ENCODE peak calls at places on chromosome 1, in nine cellular contexts. X, Z, V, S, D, U, H, K and I are unnamed samples.
A peak's percentile ranks its signal among the peaks of the same experiment; 100 is the strongest.

GRCh38 chr1:47594627-47595026 is 156.8 kb downstream of the FOXD2 start:
- DNase-seq in K (no peak), V (no peak), D (no peak), S (no peak), U (no peak), Z (no peak), H (no peak), X (no peak), I (no peak)

GRCh38 chr1:11893907-11894251 is 32.3 kb downstream of the KIAA2013 start:
- DNase-seq in X (peak; percentile 65), V (peak; percentile 83), K (no peak), H (peak; percentile 94), U (peak; percentile 77), S (peak; percentile 42), Z (no peak), D (peak; percentile 67), I (peak; percentile 48)

GRCh38 chr1:18965206-18966173 is 9.0 kb upstream of the IFFO2 start:
- DNase-seq in H (peak; percentile 24), D (no peak), V (no peak), K (no peak), Z (no peak), U (no peak), X (no peak), S (peak; percentile 56), I (no peak)

GRCh38 chr1:85656948-85657347 is 51.3 kb downstream of the ZNHIT6 start:
- DNase-seq in Z (no peak), X (no peak), V (no peak), H (no peak), K (no peak), S (no peak), U (no peak), D (no peak), I (no peak)

GRCh38 chr1:113893267-113893666 is 5.9 kb upstream of the BCL2L15 start:
- DNase-seq in D (no peak), Z (no peak), V (no peak), K (no peak), X (no peak), S (no peak), U (no peak), H (no peak), I (no peak)

GRCh38 chr1:248155927-248156326 is 11.0 kb downstream of the OR2M5 start:
- DNase-seq in U (no peak), S (no peak), V (no peak), H (no peak), X (no peak), Z (no peak), K (no peak), D (no peak), I (no peak)

GRCh38 chr1:67605209-67605780 is 79.7 kb upstream of the GADD45A start:
- DNase-seq in X (no peak), V (no peak), K (no peak), U (no peak), S (no peak), Z (no peak), D (no peak), H (no peak), I (no peak)

GRCh38 chr1:233364026-233364425 is 36.5 kb downstream of the MAP3K21 start:
- DNase-seq in U (no peak), K (no peak), D (no peak), S (no peak), Z (no peak), H (no peak), V (no peak), X (no peak), I (no peak)

GRCh38 chr1:245434285-245434684 is 279.5 kb downstream of the KIF26B start:
- DNase-seq in S (peak; percentile 32), V (no peak), H (no peak), X (no peak), D (no peak), K (no peak), U (no peak), Z (no peak), I (no peak)

GRCh38 chr1:109704173-109704572 is 7.9 kb upstream of the GSTM5 start:
- DNase-seq in H (no peak), S (peak; percentile 12), U (no peak), V (no peak), D (no peak), Z (no peak), X (no peak), K (no peak), I (no peak)

GRCh38 chr1:33319949-33320618 is 814 bp downstream of the A3GALT2 start:
- DNase-seq in X (no peak), V (no peak), K (no peak), U (no peak), Z (no peak), H (peak; percentile 71), D (no peak), S (no peak), I (no peak)

GRCh38 chr1:33322109-33322508 is 1.2 kb upstream of the A3GALT2 start:
- DNase-seq in S (no peak), H (peak; percentile 65), K (no peak), Z (no peak), D (no peak), V (no peak), U (no peak), X (no peak), I (no peak)

GRCh38 chr1:33320619-33321165 is at the start of gene A3GALT2:
- DNase-seq in V (no peak), Z (no peak), H (peak; percentile 44), X (no peak), D (no peak), U (no peak), S (no peak), K (no peak), I (no peak)

GRCh38 chr1:33319186-33319948 is 1.5 kb downstream of the A3GALT2 start:
- DNase-seq in S (no peak), H (peak; percentile 55), V (no peak), K (no peak), Z (no peak), D (no peak), U (no peak), X (no peak), I (no peak)

DNA sequence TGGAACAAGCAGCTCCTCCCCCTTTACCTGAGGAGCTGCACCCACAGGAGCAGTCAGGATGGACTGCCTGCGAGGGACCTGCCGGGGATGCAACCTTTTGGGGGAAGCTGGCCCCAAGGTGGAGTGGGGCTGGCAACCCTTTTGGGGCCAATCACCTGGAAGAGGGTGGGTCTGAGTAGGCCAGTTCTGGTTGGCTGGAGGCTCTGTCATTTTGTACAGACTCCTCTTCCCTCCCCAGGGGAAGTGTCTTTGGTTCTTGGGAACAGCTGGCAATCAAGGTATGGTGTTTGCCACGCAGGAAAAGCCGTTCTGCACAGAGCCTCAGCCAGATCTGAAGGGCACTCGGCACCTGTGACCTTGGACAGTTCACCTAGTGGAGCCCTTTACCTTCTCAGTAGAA is 280 bp upstream of the A3GALT2 start:
- DNase-seq in V (no peak), D (no peak), Z (no peak), S (no peak), U (no peak), H (peak; percentile 51), K (no peak), X (no peak), I (no peak)
- TF ChIP-seq POLR2A in V (no peak), D (no peak), Z (no peak), S (no peak), U (no peak), H (no peak), K (no peak), X (no peak), I (no peak)

DNA sequence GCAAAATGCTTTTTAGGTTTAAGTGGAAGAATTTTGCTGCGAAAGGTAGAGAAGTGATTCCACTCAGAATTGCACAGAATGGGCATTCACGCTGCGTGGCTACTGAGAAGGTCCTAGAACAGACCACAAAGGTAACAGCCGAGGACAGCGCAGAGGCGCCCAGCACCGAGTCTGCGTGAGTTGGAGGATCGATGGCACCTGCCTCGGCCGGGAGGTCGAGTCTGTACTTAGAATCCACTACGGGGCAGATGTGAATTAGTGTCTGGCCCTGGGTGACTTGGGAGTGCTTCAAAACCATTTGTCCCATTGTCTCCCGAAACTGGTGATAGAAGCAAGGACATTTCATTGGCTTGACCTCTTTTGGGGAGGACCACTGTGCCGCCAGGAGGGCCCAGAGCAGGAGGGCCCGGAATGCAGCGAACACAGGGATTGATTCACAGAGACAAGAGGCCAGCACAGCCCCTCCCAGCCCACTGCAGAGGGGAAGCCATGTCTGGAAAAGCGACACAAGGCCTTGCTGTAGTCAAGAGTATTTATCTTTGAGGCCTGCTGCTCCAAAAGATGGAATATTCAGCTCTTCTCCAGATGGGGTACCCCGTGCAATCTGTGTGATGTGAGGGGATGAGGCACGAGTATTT is 35.0 kb upstream of the TTC34 start:
- DNase-seq in V (no peak), X (no peak), D (no peak), K (no peak), H (no peak), Z (no peak), S (no peak), U (no peak), I (no peak)
- H3K9me3 ChIP-seq in V (no peaks in the 10 kb centered on the region), X (no peaks in the 10 kb centered on the region), D (no peaks in the 10 kb centered on the region), K (peaks cover 3% of the 10 kb centered on the region), H (no peaks in the 10 kb centered on the region), Z (peaks cover 22% of the 10 kb centered on the region), S (no peaks in the 10 kb centered on the region), U (no peaks in the 10 kb centered on the region), I (no peaks in the 10 kb centered on the region)

GRCh38 chr1:1877852-1878436 is 12.9 kb downstream of the GNB1 start:
- DNase-seq in U (no peak), V (no peak), H (peak; percentile 19), X (no peak), D (no peak), K (no peak), Z (no peak), S (no peak), I (no peak)

GRCh38 chr1:1880617-1881312 is 10.1 kb downstream of the GNB1 start:
- DNase-seq in Z (no peak), H (peak; percentile 22), K (no peak), U (peak; percentile 14), V (no peak), D (no peak), S (no peak), X (no peak), I (no peak)

GRCh38 chr1:1883092-1883858 is 7.6 kb downstream of the GNB1 start:
- DNase-seq in X (no peak), K (no peak), U (no peak), Z (no peak), H (no peak), D (no peak), S (no peak), V (no peak), I (no peak)

GRCh38 chr1:1879942-1880341 is 10.9 kb downstream of the GNB1 start:
- DNase-seq in V (no peak), X (no peak), K (no peak), D (no peak), S (no peak), H (peak; percentile 35), U (no peak), Z (no peak), I (no peak)

DNA sequence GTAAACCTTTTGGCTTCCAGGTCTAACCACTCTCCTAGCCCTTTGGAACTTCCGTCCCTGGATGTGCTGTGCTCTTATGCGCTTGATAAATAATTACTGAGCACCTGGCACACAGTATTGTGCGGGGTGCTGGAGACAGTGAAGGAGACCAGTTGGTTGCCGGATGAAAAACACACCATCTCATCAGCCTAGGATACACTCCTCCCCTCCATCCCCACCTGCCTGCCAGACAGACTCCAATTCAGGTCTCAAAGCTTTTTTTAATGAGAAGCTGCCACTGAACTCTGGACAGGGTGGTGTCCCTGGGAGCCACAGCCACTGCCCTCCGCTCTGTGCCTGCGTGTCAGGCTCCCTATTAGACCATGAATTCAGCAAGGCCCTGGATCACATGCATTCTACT is 9.2 kb downstream of the GNB1 start:
- DNase-seq in K (no peak), V (no peak), Z (no peak), H (no peak), S (no peak), U (no peak), X (no peak), D (no peak), I (no peak)
- TF ChIP-seq POLR2A in K (no peak), V (no peak), Z (no peak), H (no peak), S (no peak), U (no peak), X (no peak), D (no peak), I (no peak)

GRCh38 chr1:247070645-247071044 is 8.0 kb downstream of the ZNF670 start:
- DNase-seq in U (no peak), D (no peak), H (no peak), K (no peak), V (no peak), S (no peak), Z (no peak), X (no peak), I (no peak)
- H3K9me3 ChIP-seq in U (peaks cover 30% of the 10 kb centered on the region), D (no peaks in the 10 kb centered on the region), H (peaks cover 65% of the 10 kb centered on the region), K (peaks cover 6% of the 10 kb centered on the region), V (no peaks in the 10 kb centered on the region), S (peaks cover 63% of the 10 kb centered on the region), Z (peaks cover 38% of the 10 kb centered on the region), X (no peaks in the 10 kb centered on the region), I (no peaks in the 10 kb centered on the region)